ENCODE peak calls at places on chromosomes 16 and 17, in six cellular contexts. One of them, this sample, is unnamed. For H3K4me1, the result is how much of the 10 kb centered on the place peaks cover.

GRCh38 chr17:12118617-12119016 is 97.9 kb downstream of the MAP2K4 start:
- DNase-seq in hepatocyte: no peak
- DNase-seq in HCT116: no peak
- DNase-seq in IMR-90: peak
- DNase-seq in K562: no peak
- DNase-seq in Karpas-422: no peak
- DNase-seq in this sample: no peak

GRCh38 chr17:29612404-29613370 is 10.0 kb downstream of the CORO6 start:
- DNase-seq in hepatocyte: no peak
- DNase-seq in HCT116: no peak
- DNase-seq in IMR-90: no peak
- DNase-seq in K562: no peak
- DNase-seq in Karpas-422: no peak
- DNase-seq in this sample: no peak

GRCh38 chr17:45227101-45227591 is 5.5 kb downstream of the FMNL1 start:
- DNase-seq in hepatocyte: peak
- DNase-seq in HCT116: no peak
- DNase-seq in IMR-90: no peak
- DNase-seq in K562: no peak
- DNase-seq in Karpas-422: no peak
- DNase-seq in this sample: no peak

GRCh38 chr17:2064980-2065785 is 10.3 kb downstream of the HIC1 start:
- DNase-seq in hepatocyte: no peak
- DNase-seq in HCT116: no peak
- DNase-seq in IMR-90: peak
- DNase-seq in K562: peak
- DNase-seq in Karpas-422: peak
- DNase-seq in this sample: no peak

GRCh38 chr16:67846063-67846319 is 742 bp upstream of the NUTF2 start:
- DNase-seq in hepatocyte: no peak
- DNase-seq in HCT116: no peak
- DNase-seq in IMR-90: no peak
- DNase-seq in K562: no peak
- DNase-seq in Karpas-422: no peak
- DNase-seq in this sample: no peak

GRCh38 chr16:15986261-15986660 is 36.8 kb downstream of the ABCC1 start:
- DNase-seq in hepatocyte: no peak
- DNase-seq in HCT116: no peak
- DNase-seq in IMR-90: no peak
- DNase-seq in K562: no peak
- DNase-seq in Karpas-422: no peak
- DNase-seq in this sample: no peak

GRCh38 chr16:13453938-13454553 is 465.9 kb upstream of the ERCC4 start:
- DNase-seq in hepatocyte: peak
- DNase-seq in HCT116: peak
- DNase-seq in IMR-90: no peak
- DNase-seq in K562: peak
- DNase-seq in Karpas-422: peak
- DNase-seq in this sample: peak

GRCh38 chr17:82815790-82816305 is 24.0 kb downstream of the ZNF750 start:
- DNase-seq in hepatocyte: no peak
- DNase-seq in HCT116: no peak
- DNase-seq in IMR-90: no peak
- DNase-seq in K562: no peak
- DNase-seq in Karpas-422: no peak
- DNase-seq in this sample: no peak

GRCh38 chr16:19840524-19841110 is 44.0 kb downstream of the GPRC5B start:
- DNase-seq in hepatocyte: no peak
- DNase-seq in HCT116: no peak
- DNase-seq in IMR-90: no peak
- DNase-seq in K562: no peak
- DNase-seq in Karpas-422: no peak
- DNase-seq in this sample: no peak

GRCh38 chr17:42155614-42156045 is 841 bp upstream of the RAB5C start:
- DNase-seq in hepatocyte: no peak
- DNase-seq in HCT116: no peak
- DNase-seq in IMR-90: no peak
- DNase-seq in K562: no peak
- DNase-seq in Karpas-422: no peak
- DNase-seq in this sample: no peak

GRCh38 chr17:59381716-59382570 is 50.5 kb downstream of the YPEL2 start:
- DNase-seq in hepatocyte: no peak
- DNase-seq in HCT116: no peak
- DNase-seq in IMR-90: no peak
- DNase-seq in K562: no peak
- DNase-seq in Karpas-422: no peak
- DNase-seq in this sample: no peak

GRCh38 chr17:45403906-45404490 is 28.7 kb downstream of the ARHGAP27 start:
- DNase-seq in hepatocyte: no peak
- DNase-seq in HCT116: no peak
- DNase-seq in IMR-90: no peak
- DNase-seq in K562: no peak
- DNase-seq in Karpas-422: no peak
- DNase-seq in this sample: no peak

GRCh38 chr16:19071811-19072777 is 4.7 kb downstream of the COQ7 start:
- DNase-seq in hepatocyte: peak
- DNase-seq in HCT116: peak
- DNase-seq in IMR-90: peak
- DNase-seq in K562: peak
- DNase-seq in Karpas-422: peak
- DNase-seq in this sample: peak

GRCh38 chr16:11405331-11406176 is 60.3 kb downstream of the RMI2 start:
- DNase-seq in hepatocyte: no peak
- DNase-seq in HCT116: peak
- DNase-seq in IMR-90: peak
- DNase-seq in K562: peak
- DNase-seq in Karpas-422: peak
- DNase-seq in this sample: no peak

GRCh38 chr17:47651704-47652103 is 2.0 kb downstream of the KPNB1 start:
- DNase-seq in hepatocyte: no peak
- DNase-seq in HCT116: no peak
- DNase-seq in IMR-90: no peak
- DNase-seq in K562: no peak
- DNase-seq in Karpas-422: no peak
- DNase-seq in this sample: no peak
- H3K4me1 ChIP-seq in hepatocyte: under half
- H3K4me1 ChIP-seq in HCT116: under half
- H3K4me1 ChIP-seq in IMR-90: under half
- H3K4me1 ChIP-seq in K562: under half
- H3K4me1 ChIP-seq in Karpas-422: half or more
- H3K4me1 ChIP-seq in this sample: under half

DNA sequence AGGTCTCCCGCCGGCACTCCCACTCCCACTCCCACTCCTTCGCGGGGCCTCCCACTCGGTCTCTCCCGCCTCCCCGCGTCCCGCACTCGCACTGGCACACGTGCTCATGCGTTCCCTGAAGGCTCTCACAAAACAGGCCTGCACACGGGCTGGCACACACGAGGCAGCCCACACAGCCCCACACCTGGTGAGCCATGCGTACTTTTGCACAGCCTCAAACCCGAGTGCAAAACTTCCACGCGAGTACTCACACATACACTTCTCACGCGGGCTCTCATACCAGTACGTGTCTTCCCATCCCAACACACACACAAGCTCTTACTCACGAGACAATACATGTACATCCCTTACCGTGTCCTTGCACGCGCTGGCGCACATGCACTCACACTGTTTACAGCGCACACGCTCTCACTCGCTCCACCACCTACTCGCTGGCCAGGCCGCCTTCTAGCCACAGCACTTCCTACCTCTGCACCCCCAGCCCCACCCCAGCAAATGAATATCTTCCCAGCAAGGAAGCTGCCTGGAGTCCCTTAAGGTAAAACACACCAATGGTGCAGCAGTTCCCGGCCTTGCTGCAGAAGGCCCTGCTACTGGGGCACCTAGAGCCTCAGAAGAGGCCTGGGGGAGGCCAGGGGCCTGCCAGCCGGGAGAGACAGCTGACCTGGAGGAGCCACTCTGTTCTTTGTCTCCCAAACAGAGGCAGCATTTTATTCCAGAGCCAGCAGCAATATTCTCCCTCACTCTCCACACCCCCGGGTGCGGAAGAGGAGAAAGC is 533 bp upstream of the KIFC3 start:
- DNase-seq in hepatocyte: peak
- DNase-seq in HCT116: no peak
- DNase-seq in IMR-90: peak
- DNase-seq in K562: no peak
- DNase-seq in Karpas-422: no peak
- DNase-seq in this sample: no peak
- H2AFZ ChIP-seq in hepatocyte: peak
- H2AFZ ChIP-seq in HCT116: no peak
- H2AFZ ChIP-seq in IMR-90: peak
- H2AFZ ChIP-seq in K562: peak
- H2AFZ ChIP-seq in Karpas-422: no peak
- H2AFZ ChIP-seq in this sample: peak

GRCh38 chr16:17313085-17313611 is 157.6 kb downstream of the XYLT1 start:
- DNase-seq in hepatocyte: peak
- DNase-seq in HCT116: no peak
- DNase-seq in IMR-90: peak
- DNase-seq in K562: no peak
- DNase-seq in Karpas-422: no peak
- DNase-seq in this sample: no peak

GRCh38 chr16:17311333-17312099 is 159.2 kb downstream of the XYLT1 start:
- DNase-seq in hepatocyte: no peak
- DNase-seq in HCT116: no peak
- DNase-seq in IMR-90: no peak
- DNase-seq in K562: no peak
- DNase-seq in Karpas-422: no peak
- DNase-seq in this sample: no peak

GRCh38 chr16:17314148-17314547 is 156.6 kb downstream of the XYLT1 start:
- DNase-seq in hepatocyte: no peak
- DNase-seq in HCT116: no peak
- DNase-seq in IMR-90: no peak
- DNase-seq in K562: no peak
- DNase-seq in Karpas-422: no peak
- DNase-seq in this sample: no peak

GRCh38 chr16:17309510-17309909 is 161.2 kb downstream of the XYLT1 start:
- DNase-seq in hepatocyte: no peak
- DNase-seq in HCT116: no peak
- DNase-seq in IMR-90: no peak
- DNase-seq in K562: no peak
- DNase-seq in Karpas-422: no peak
- DNase-seq in this sample: no peak

DNA sequence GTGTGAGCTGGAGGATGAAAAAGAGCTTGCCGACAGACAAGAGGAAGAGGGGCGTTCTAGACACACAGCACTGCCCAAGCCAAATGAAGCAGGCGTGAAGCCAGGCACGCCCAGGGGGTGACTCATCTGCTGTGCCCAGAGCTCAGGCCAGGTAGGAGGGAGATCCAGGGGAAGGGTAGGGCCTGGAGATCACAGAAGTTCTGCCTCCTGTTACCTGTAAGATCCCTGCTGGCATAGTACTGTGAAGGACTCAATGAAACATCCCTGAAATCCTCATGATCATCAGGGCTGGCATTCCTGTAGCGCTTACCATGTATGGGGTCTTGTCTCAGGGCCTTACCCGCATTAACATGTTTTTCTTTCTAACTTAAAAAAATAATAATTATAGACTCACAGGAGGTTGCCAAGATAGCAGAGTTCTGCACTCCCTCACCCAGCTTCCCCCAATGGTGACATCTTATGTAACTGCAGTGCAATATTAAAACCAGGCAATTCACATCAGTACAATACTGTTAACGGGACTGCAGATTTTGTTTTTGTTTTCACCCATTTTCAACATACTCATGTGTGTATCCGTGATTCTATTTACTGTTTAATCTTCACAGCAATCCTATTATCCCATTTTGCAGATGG is 158.5 kb downstream of the XYLT1 start:
- DNase-seq in hepatocyte: peak
- DNase-seq in HCT116: peak
- DNase-seq in IMR-90: no peak
- DNase-seq in K562: no peak
- DNase-seq in Karpas-422: no peak
- DNase-seq in this sample: no peak
- H3K4me1 ChIP-seq in hepatocyte: under half
- H3K4me1 ChIP-seq in HCT116: under half
- H3K4me1 ChIP-seq in IMR-90: under half
- H3K4me1 ChIP-seq in K562: under half
- H3K4me1 ChIP-seq in Karpas-422: under half
- H3K4me1 ChIP-seq in this sample: under half

GRCh38 chr16:2019500-2019899 is at the start of gene NPW:
- DNase-seq in hepatocyte: no peak
- DNase-seq in HCT116: no peak
- DNase-seq in IMR-90: no peak
- DNase-seq in K562: peak
- DNase-seq in Karpas-422: peak
- DNase-seq in this sample: no peak
- H2AFZ ChIP-seq in hepatocyte: no peak
- H2AFZ ChIP-seq in HCT116: no peak
- H2AFZ ChIP-seq in IMR-90: peak
- H2AFZ ChIP-seq in K562: peak
- H2AFZ ChIP-seq in Karpas-422: no peak
- H2AFZ ChIP-seq in this sample: peak

GRCh38 chr17:35046740-35047283 is 16.7 kb downstream of the RFFL start:
- DNase-seq in hepatocyte: no peak
- DNase-seq in HCT116: no peak
- DNase-seq in IMR-90: peak
- DNase-seq in K562: peak
- DNase-seq in Karpas-422: no peak
- DNase-seq in this sample: no peak

GRCh38 chr17:35041390-35041789 is 22.1 kb downstream of the RFFL start:
- DNase-seq in hepatocyte: no peak
- DNase-seq in HCT116: no peak
- DNase-seq in IMR-90: no peak
- DNase-seq in K562: no peak
- DNase-seq in Karpas-422: no peak
- DNase-seq in this sample: no peak

GRCh38 chr17:35046245-35046644 is 17.3 kb downstream of the RFFL start:
- DNase-seq in hepatocyte: no peak
- DNase-seq in HCT116: no peak
- DNase-seq in IMR-90: no peak
- DNase-seq in K562: no peak
- DNase-seq in Karpas-422: no peak
- DNase-seq in this sample: no peak

GRCh38 chr17:35048685-35049379 is 14.7 kb downstream of the RFFL start:
- DNase-seq in hepatocyte: no peak
- DNase-seq in HCT116: no peak
- DNase-seq in IMR-90: no peak
- DNase-seq in K562: no peak
- DNase-seq in Karpas-422: no peak
- DNase-seq in this sample: no peak

DNA sequence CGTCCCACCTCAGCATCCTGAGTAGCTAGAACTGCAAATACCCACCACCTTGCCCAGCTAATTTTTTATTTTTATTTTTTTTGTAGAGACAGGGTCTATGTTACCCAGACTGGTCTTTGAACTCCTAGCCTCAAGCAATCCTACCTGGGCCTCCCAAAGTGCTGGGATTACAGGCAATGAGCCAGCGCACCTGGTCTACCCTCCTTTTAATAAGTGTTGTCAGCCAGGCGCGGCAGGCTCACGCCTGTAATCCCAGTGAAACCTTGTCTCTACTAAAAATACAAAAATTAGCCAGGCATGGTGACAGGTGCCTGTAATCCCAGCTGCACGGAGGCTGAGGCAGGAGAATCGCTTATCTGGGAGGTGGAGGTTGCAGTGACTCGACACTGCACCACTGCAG is 19.3 kb downstream of the RFFL start:
- DNase-seq in hepatocyte: no peak
- DNase-seq in HCT116: no peak
- DNase-seq in IMR-90: no peak
- DNase-seq in K562: no peak
- DNase-seq in Karpas-422: no peak
- DNase-seq in this sample: no peak
- H3K4me1 ChIP-seq in hepatocyte: under half
- H3K4me1 ChIP-seq in HCT116: under half
- H3K4me1 ChIP-seq in IMR-90: under half
- H3K4me1 ChIP-seq in K562: under half
- H3K4me1 ChIP-seq in Karpas-422: under half
- H3K4me1 ChIP-seq in this sample: under half

This sample was measured in neuronal stem cell.